ENCODE peak calls at places on chromosomes 16 and 17, in four cellular contexts. K, M, E and G are unnamed samples.
A peak's percentile ranks its signal among the peaks of the same experiment; 100 is the strongest.

GRCh38 chr16:85428168-85428898 is 184.8 kb upstream of the GSE1 start:
- DNase-seq in K (peak; percentile 69), M (no peak), E (no peak), G (no peak)

GRCh38 chr16:53258809-53259208 is 175.5 kb upstream of the RBL2 start:
- DNase-seq in K (no peak), M (no peak), E (no peak), G (no peak)

GRCh38 chr17:38609280-38610031 is 3.7 kb upstream of the SRCIN1 start:
- DNase-seq in K (no peak), M (no peak), E (no peak), G (no peak)

GRCh38 chr16:85028638-85029412 is 1.2 kb downstream of the KIAA0513 start:
- DNase-seq in K (peak; percentile 34), M (no peak), E (peak; percentile 27), G (no peak)

GRCh38 chr17:43338886-43339516 is 59.8 kb upstream of the ARL4D start:
- DNase-seq in K (peak; percentile 64), M (no peak), E (peak; percentile 52), G (no peak)

GRCh38 chr17:77441130-77441920 is 300.6 kb downstream of the SEC14L1 start:
- DNase-seq in K (peak; percentile 96), M (no peak), E (peak; percentile 71), G (no peak)

GRCh38 chr16:17380613-17381012 is 90.1 kb downstream of the XYLT1 start:
- DNase-seq in K (no peak), M (no peak), E (no peak), G (no peak)

GRCh38 chr16:27721548-27722265 is 171.8 kb downstream of the KATNIP start:
- DNase-seq in K (peak; percentile 95), M (peak; percentile 92), E (no peak), G (peak; percentile 30)

GRCh38 chr16:54231336-54231735 is 55.3 kb downstream of the IRX3 start:
- DNase-seq in K (no peak), M (no peak), E (no peak), G (no peak)

GRCh38 chr17:62627904-62628603 is 584 bp downstream of the MRC2 start:
- DNase-seq in K (peak; percentile 81), M (no peak), E (peak; percentile 27), G (no peak)

GRCh38 chr17:42895185-42895555 is 5.4 kb upstream of the G6PC1 start:
- DNase-seq in K (no peak), M (peak; percentile 42), E (peak; percentile 61), G (peak; percentile 40)

GRCh38 chr16:46822270-46822669 is 8.7 kb downstream of the C16orf87 start:
- DNase-seq in K (no peak), M (peak; percentile 24), E (no peak), G (no peak)

GRCh38 chr17:81432873-81433451 is 37.7 kb downstream of the BAHCC1 start:
- DNase-seq in K (no peak), M (no peak), E (no peak), G (no peak)

GRCh38 chr16:53792161-53792951 is 88.4 kb downstream of the FTO start:
- DNase-seq in K (no peak), M (no peak), E (peak; percentile 28), G (no peak)

GRCh38 chr17:8470447-8471047 is 34.9 kb downstream of the NDEL1 start:
- DNase-seq in K (no peak), M (no peak), E (peak; percentile 19), G (no peak)

GRCh38 chr17:29210879-29211278 is 30.7 kb upstream of the MYO18A start:
- DNase-seq in K (no peak), M (no peak), E (no peak), G (no peak)

GRCh38 chr16:30664616-30665109 is 6.4 kb downstream of the FBRS start:
- DNase-seq in K (no peak), M (no peak), E (no peak), G (no peak)

GRCh38 chr17:65896889-65897288 is 295.0 kb downstream of the CEP112 start:
- DNase-seq in K (no peak), M (no peak), E (no peak), G (no peak)

GRCh38 chr16:20906225-20906870 is 5.8 kb downstream of the LYRM1 start:
- DNase-seq in K (no peak), M (peak; percentile 78), E (no peak), G (peak; percentile 93)

GRCh38 chr17:62644487-62645173 is 17.2 kb downstream of the MRC2 start:
- DNase-seq in K (no peak), M (no peak), E (peak; percentile 76), G (no peak)

GRCh38 chr17:19753661-19754463 is 5.8 kb upstream of the ALDH3A1 start:
- DNase-seq in K (no peak), M (no peak), E (peak; percentile 68), G (no peak)

GRCh38 chr17:1958134-1958881 is 66.8 kb downstream of the RTN4RL1 start:
- DNase-seq in K (peak; percentile 18), M (no peak), E (no peak), G (no peak)

GRCh38 chr16:69150146-69150865 is 17.9 kb downstream of the UTP4 start:
- DNase-seq in K (peak; percentile 82), M (no peak), E (peak; percentile 44), G (no peak)

GRCh38 chr16:23072769-23073549 is 76.3 kb downstream of the USP31 start:
- DNase-seq in K (no peak), M (no peak), E (peak; percentile 31), G (no peak)